ENCODE peak calls at places on chromosomes 4 and X, in eight cellular contexts. E, X, U, Z, K, L, J and D are unnamed samples.

GRCh38 chr4:17981063-17981462 is 40.5 kb downstream of the LCORL start:
- DNase-seq in K (no peak), Z (no peak), X (no peak), U (no peak), E (no peak), J (no peak), L (no peak), D (no peak)

GRCh38 chrX:139113682-139114081 is 402.2 kb upstream of the FGF13 start:
- DNase-seq in Z (no peak), K (no peak), L (no peak), J (no peak), E (no peak), U (no peak), X (no peak), D (no peak)

GRCh38 chr4:152999376-153000067 is 63.4 kb downstream of the FHDC1 start:
- DNase-seq in Z (no peak), U (no peak), K (no peak), E (no peak), X (no peak), L (no peak), J (no peak), D (no peak)

GRCh38 chr4:104763554-104764210 is 269.0 kb upstream of the CXXC4 start:
- DNase-seq in Z (no peak), L (no peak), E (no peak), J (no peak), U (no peak), K (no peak), X (no peak), D (no peak)

GRCh38 chr4:26822546-26822945 is 38.1 kb upstream of the STIM2 start:
- DNase-seq in E (no peak), U (no peak), L (no peak), K (no peak), X (no peak), Z (no peak), J (no peak), D (no peak)

GRCh38 chrX:38891641-38892413 is 90.6 kb downstream of the MID1IP1 start:
- DNase-seq in L (no peak), Z (no peak), J (no peak), K (no peak), E (no peak), X (peak; percentile 15), U (no peak), D (no peak)

GRCh38 chr4:73855406-73855805 is 2.3 kb downstream of the PF4V1 start:
- DNase-seq in K (no peak), Z (no peak), E (no peak), X (no peak), J (no peak), U (no peak), L (no peak), D (no peak)

GRCh38 chr4:87220094-87220831 is at the start of gene KLHL8:
- DNase-seq in U (peak; percentile 95), X (peak; percentile 82), Z (peak; percentile 77), L (peak; percentile 68), J (peak; percentile 82), K (peak; percentile 94), E (peak; percentile 92), D (peak; percentile 85)

GRCh38 chr4:153873741-153874140 is 84.9 kb upstream of the SFRP2 start:
- DNase-seq in L (no peak), Z (no peak), K (no peak), U (no peak), X (no peak), E (no peak), J (no peak), D (no peak)

GRCh38 chr4:114015444-114015899 is 36.0 kb upstream of the ARSJ start:
- DNase-seq in E (no peak), L (no peak), X (peak; percentile 99), K (no peak), U (no peak), Z (peak; percentile 96), J (peak; percentile 40), D (no peak)

GRCh38 chrX:11458175-11458574 is 165.0 kb downstream of the AMELX start:
- DNase-seq in K (no peak), J (no peak), L (no peak), E (no peak), Z (no peak), X (peak; percentile 65), U (no peak), D (no peak)

GRCh38 chr4:142191901-142192300 is 555.5 kb downstream of the IL15 start:
- DNase-seq in J (no peak), L (no peak), Z (no peak), K (no peak), X (peak; percentile 24), E (no peak), U (no peak), D (no peak)

GRCh38 chr4:88843067-88843723 is 145.6 kb upstream of the NAP1L5 start:
- DNase-seq in J (no peak), L (no peak), E (no peak), K (no peak), U (no peak), Z (no peak), X (no peak), D (no peak)

GRCh38 chr4:184039963-184040383 is 134.9 kb downstream of the STOX2 start:
- DNase-seq in U (no peak), K (peak; percentile 5), E (no peak), Z (no peak), L (no peak), J (no peak), X (no peak), D (no peak)

GRCh38 chr4:128565565-128566186 is 243.8 kb upstream of the JADE1 start:
- DNase-seq in K (peak; percentile 74), X (peak; percentile 26), Z (no peak), U (no peak), E (peak; percentile 72), J (no peak), L (no peak), D (no peak)

GRCh38 chr4:1683371-1683902 is 676 bp downstream of the FAM53A start:
- DNase-seq in K (peak; percentile 28), X (peak; percentile 89), Z (peak; percentile 83), J (no peak), E (peak; percentile 12), U (no peak), L (no peak), D (no peak)

DNA sequence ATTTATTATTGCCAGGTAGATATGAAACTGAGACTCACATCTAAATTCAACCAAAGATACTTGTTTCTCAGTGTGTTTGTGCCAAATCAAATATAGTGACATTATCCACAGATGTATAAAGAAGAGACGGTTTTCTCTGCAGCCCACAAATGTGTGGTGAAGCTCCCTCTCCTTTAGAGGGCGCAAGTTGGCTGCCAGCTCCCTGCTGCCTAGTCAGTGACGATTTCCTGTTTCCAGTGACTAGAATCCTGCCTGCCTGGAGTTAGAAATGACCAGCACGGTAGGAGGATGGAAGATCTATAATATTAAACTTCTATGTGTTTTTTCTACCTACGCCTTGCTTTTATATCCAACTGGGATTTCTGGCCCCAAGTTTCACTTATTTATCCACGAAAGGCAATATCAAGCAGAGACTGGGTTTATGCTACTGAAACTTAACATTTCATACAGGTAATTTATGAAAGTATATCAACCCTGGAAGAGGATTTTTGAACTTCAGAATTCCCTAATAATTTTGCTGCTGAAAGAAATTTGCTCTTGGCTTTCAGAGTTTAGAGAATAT is 1793.7 kb upstream of the TENM3 start:
- DNase-seq in L (no peak), K (peak; percentile 49), U (no peak), J (peak; percentile 19), E (peak; percentile 39), Z (no peak), X (no peak), D (no peak)
- TF ChIP-seq CTCF in L (peak; percentile 29), K (peak; percentile 66), U (peak; percentile 49), J (peak; percentile 36), E (peak; percentile 74), Z (peak; percentile 76), X (no peak), D (no peak)

GRCh38 chr4:147090486-147090885 is 144.8 kb upstream of the TTC29 start:
- DNase-seq in X (no peak), L (no peak), J (no peak), K (no peak), E (no peak), Z (no peak), U (no peak), D (no peak)

GRCh38 chr4:147093206-147093605 is 147.5 kb upstream of the TTC29 start:
- DNase-seq in E (no peak), J (no peak), U (no peak), L (no peak), K (no peak), X (no peak), Z (no peak), D (no peak)

GRCh38 chr4:147096667-147097604 is 151.3 kb upstream of the TTC29 start:
- DNase-seq in U (no peak), J (peak; percentile 13), E (peak; percentile 57), L (no peak), X (peak; percentile 77), Z (no peak), K (no peak), D (no peak)

DNA sequence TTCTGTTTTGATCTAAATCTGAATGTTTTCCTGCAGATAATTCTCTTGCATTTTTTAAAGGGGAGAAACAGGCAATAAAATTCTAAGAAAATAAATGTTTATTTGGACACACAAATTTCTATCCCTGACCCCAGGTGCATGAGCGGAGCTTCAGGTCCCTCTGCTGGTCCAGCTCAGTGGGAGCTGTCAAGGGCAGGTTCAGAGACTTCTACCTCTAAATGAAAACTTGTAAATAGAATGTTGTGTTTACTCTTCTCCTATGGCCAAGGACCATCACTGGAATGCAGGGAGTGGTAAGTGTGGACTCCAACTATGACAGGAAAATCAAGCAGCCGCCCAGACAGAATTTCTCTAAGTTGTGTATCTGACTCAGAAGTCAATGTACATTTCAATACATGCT is 148.6 kb upstream of the TTC29 start:
- DNase-seq in X (no peak), E (no peak), U (no peak), Z (no peak), K (no peak), L (no peak), J (no peak), D (no peak)
- TF ChIP-seq CTCF in X (peak; percentile 19), E (no peak), U (peak; percentile 19), Z (peak; percentile 51), K (peak; percentile 27), L (no peak), J (no peak), D (no peak)

GRCh38 chr4:174494146-174494545 is 28.1 kb downstream of the HPGD start:
- DNase-seq in L (no peak), X (no peak), Z (no peak), J (no peak), K (no peak), U (no peak), E (no peak), D (no peak)
- TF ChIP-seq CTCF in L (no peak), X (no peak), Z (no peak), J (no peak), K (no peak), U (no peak), E (no peak), D (no peak)

DNA sequence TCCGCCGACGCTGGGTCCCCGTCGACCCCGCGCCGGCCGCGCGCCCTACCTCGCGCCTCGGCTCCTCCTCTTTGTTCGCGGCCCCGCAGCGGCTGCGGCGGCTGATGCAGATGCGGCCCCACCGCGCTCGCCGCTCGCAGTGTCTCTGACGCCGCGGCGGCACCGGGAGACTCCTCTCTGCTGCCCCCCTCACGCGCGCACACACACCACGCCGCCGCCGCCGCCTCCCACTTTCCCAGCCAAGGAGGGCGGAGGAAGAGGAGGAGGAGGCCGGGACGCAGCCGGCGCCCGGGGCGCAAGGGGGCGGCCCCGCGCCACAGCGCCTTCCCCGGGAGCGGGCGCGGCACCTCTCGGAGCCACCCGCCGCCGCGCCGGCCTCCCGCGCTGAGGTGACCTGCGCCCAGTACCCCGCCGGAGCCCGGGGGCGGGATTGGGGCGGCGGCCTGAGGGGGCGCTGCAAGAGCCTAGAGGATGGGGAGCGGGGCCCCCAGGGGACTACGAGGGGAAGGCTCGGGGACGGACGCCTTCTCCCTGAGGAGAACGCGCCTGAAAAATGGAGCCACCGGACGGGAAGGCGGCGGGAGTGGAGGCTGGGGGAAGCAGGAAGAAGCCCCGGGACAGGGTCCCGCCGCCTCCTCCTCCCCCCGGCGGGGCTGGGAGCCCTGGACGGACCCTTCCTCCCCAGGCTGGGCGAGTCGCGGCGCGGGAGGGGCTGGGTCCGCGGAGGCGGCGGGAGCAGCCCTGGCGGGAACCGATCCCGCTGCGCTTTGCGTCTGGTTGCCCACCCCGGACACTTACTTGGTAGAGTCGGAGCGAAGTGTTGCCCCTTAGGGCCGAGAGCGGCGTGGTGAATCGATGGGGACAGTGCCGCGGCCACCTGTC is at the start of gene SH3RF1:
- DNase-seq in U (peak; percentile 95), J (peak; percentile 52), L (peak; percentile 73), X (peak; percentile 94), E (peak; percentile 74), Z (peak; percentile 73), K (peak; percentile 79), D (peak; percentile 26)
- TF ChIP-seq CTCF in U (peak; percentile 51), J (peak; percentile 44), L (no peak), X (no peak), E (peak; percentile 20), Z (peak; percentile 30), K (no peak), D (peak; percentile 18)